ENCODE peak calls at places on chromosome 3, in four cellular contexts. V is progenitor cell of endocrine pancreas; R is GM23248; L is activated CD4-positive, CD25-positive, alpha-beta regulatory T cell treated with anti-CD3 and anti-CD28 coated beads, Interleukin-2, amount 50 U/mL, for 16 hours. F is an unnamed sample.

GRCh38 chr3:189573004-189573403 is 58.2 kb upstream of the TP63 start:
- DNase-seq in L (no peak), V (no peak), R (peak), F (no peak)

GRCh38 chr3:43856351-43856750 is 165.6 kb downstream of the ABHD5 start:
- DNase-seq in L (no peak), V (no peak), R (no peak), F (no peak)

GRCh38 chr3:15781131-15781530 is 16.6 kb downstream of the ANKRD28 start:
- DNase-seq in V (no peak), R (peak), L (no peak), F (no peak)

GRCh38 chr3:147924755-147925154 is 515.6 kb downstream of the ZIC1 start:
- DNase-seq in V (no peak), R (no peak), L (no peak), F (no peak)

GRCh38 chr3:43001094-43001553 is 22.0 kb downstream of the GASK1A start:
- DNase-seq in V (no peak), R (peak), L (no peak), F (peak)

GRCh38 chr3:31041161-31041978 is 146.9 kb upstream of the GADL1 start:
- DNase-seq in R (peak), V (no peak), L (no peak), F (peak)

GRCh38 chr3:197478746-197479668 is 76.8 kb downstream of the BDH1 start:
- DNase-seq in V (no peak), R (peak), L (no peak), F (peak)

GRCh38 chr3:125072749-125073404 is 17.1 kb upstream of the HEG1 start:
- DNase-seq in R (no peak), L (no peak), V (no peak), F (no peak)

GRCh38 chr3:187743195-187744141 is 1.8 kb downstream of the BCL6 start:
- DNase-seq in L (no peak), V (peak), R (peak), F (no peak)